ENCODE peak calls at places on chromosomes 7 and 10, in four cellular contexts. R is activated CD4-positive, alpha-beta T cell treated with anti-CD3 and anti-CD28 coated beads, Interleukin-2, amount 50 U/mL, for 24 hours; Q is dorsolateral prefrontal cortex; H is PC-3. T is an unnamed sample.
A peak's percentile ranks its signal among the peaks of the same experiment; 100 is the strongest.

GRCh38 chr10:126839094-126839761 is 66.0 kb upstream of the DOCK1 start:
- DNase-seq in H (no peak), Q (peak; percentile 97), R (no peak), T (no peak)

GRCh38 chr10:87551324-87551723 is 46.6 kb downstream of the MINPP1 start:
- DNase-seq in H (no peak), R (no peak), Q (no peak), T (no peak)

GRCh38 chr7:92625617-92626016 is 35.4 kb upstream of the FAM133B start:
- DNase-seq in Q (no peak), R (no peak), H (peak; percentile 57), T (no peak)

GRCh38 chr10:131853610-131853964 is 47.2 kb upstream of the PPP2R2D start:
- DNase-seq in R (no peak), H (no peak), Q (no peak), T (no peak)

GRCh38 chr7:96833701-96834453 is 124.2 kb upstream of the SEM1 start:
- DNase-seq in H (peak; percentile 71), R (no peak), Q (no peak), T (no peak)

GRCh38 chr10:22315455-22316285 is 518 bp upstream of the COMMD3 start:
- DNase-seq in R (no peak), Q (no peak), H (peak; percentile 19), T (no peak)

GRCh38 chr7:139560678-139561077 is 37.2 kb downstream of the CLEC2L start:
- DNase-seq in H (no peak), R (no peak), Q (no peak), T (no peak)

GRCh38 chr7:150429699-150430098 is 20.7 kb upstream of the GIMAP8 start:
- DNase-seq in H (no peak), Q (no peak), R (no peak), T (no peak)

GRCh38 chr7:55280031-55280454 is 85.1 kb upstream of the LANCL2 start:
- DNase-seq in R (peak; percentile 15), H (peak; percentile 83), Q (peak; percentile 60), T (peak; percentile 9)

GRCh38 chr7:1028775-1029636 is 15.3 kb upstream of the GPR146 start:
- DNase-seq in R (peak; percentile 13), H (peak; percentile 91), Q (peak; percentile 76), T (peak; percentile 31)

GRCh38 chr10:133027480-133027879 is 60.2 kb upstream of the ADGRA1 start:
- DNase-seq in R (no peak), Q (no peak), H (no peak), T (no peak)

GRCh38 chr7:67866812-67867211 is 870.2 kb downstream of the TYW1 start:
- DNase-seq in Q (no peak), R (no peak), H (no peak), T (no peak)

GRCh38 chr10:63120554-63120953 is 12.6 kb upstream of the NRBF2 start:
- DNase-seq in R (no peak), Q (no peak), H (no peak), T (no peak)

GRCh38 chr7:142365410-142365842 is 107.6 kb upstream of the PRSS58 start:
- DNase-seq in Q (no peak), H (no peak), R (no peak), T (no peak)

GRCh38 chr10:86968271-86968993 is at the start of gene ADIRF:
- DNase-seq in H (peak; percentile 70), R (no peak), Q (peak; percentile 23), T (no peak)

GRCh38 chr7:127437772-127438330 is 45.3 kb upstream of the ZNF800 start:
- DNase-seq in Q (no peak), H (peak; percentile 81), R (no peak), T (no peak)

GRCh38 chr7:103715376-103716110 is 269.5 kb upstream of the SLC26A5 start:
- DNase-seq in H (no peak), R (no peak), Q (no peak), T (no peak)

GRCh38 chr10:77149001-77149400 is 488.6 kb downstream of the KCNMA1 start:
- DNase-seq in Q (no peak), H (no peak), R (no peak), T (no peak)

GRCh38 chr7:48511021-48511579 is 339.8 kb downstream of the ABCA13 start:
- DNase-seq in H (no peak), Q (no peak), R (no peak), T (no peak)

GRCh38 chr10:43904831-43905230 is 256.1 kb upstream of the ZNF32 start:
- DNase-seq in R (no peak), Q (no peak), H (no peak), T (no peak)

GRCh38 chr7:150450491-150450992 is at the start of gene GIMAP8:
- DNase-seq in H (no peak), R (peak; percentile 41), Q (no peak), T (peak; percentile 30)

T was measured in activated CD4-positive, CD25-positive, alpha-beta regulatory T cell.